ENCODE peak calls at places on chromosomes 7 and 10, in nine cellular contexts. A is HCT116, Y is uterus, X is Panc1, H is prostate gland, K is upper lobe of right lung, B is left ventricle myocardium inferior, T is spleen, R is mammary epithelial cell. G is an unnamed sample.

GRCh38 chr10:70894416-70894815 is 6.1 kb upstream of the PCBD1 start:
- DNase-seq in H (no peak), R (no peak), B (no peak), Y (no peak), X (no peak), T (no peak), K (no peak), A (no peak), G (no peak)

GRCh38 chr10:23202736-23203135 is 10.6 kb downstream of the PTF1A start:
- DNase-seq in Y (no peak), K (no peak), T (no peak), R (no peak), B (no peak), X (no peak), H (no peak), A (no peak), G (no peak)

GRCh38 chr10:94524146-94524545 is 21.4 kb upstream of the HELLS start:
- DNase-seq in H (no peak), X (no peak), B (no peak), Y (no peak), R (peak; percentile 82), T (no peak), K (no peak), A (no peak), G (no peak)

GRCh38 chr7:90988523-90988922 is 275.7 kb upstream of the FZD1 start:
- DNase-seq in T (no peak), R (no peak), A (no peak), X (no peak), K (no peak), B (no peak), Y (no peak), H (no peak), G (no peak)

GRCh38 chr7:52826515-52826914 is 208.9 kb upstream of the POM121L12 start:
- DNase-seq in T (no peak), B (no peak), R (no peak), H (no peak), A (no peak), K (no peak), Y (no peak), X (no peak), G (no peak)

GRCh38 chr10:130326954-130327353 is 190.8 kb downstream of the GLRX3 start:
- DNase-seq in B (no peak), K (no peak), Y (no peak), R (no peak), H (peak; percentile 1), T (peak; percentile 62), X (no peak), A (no peak), G (no peak)

GRCh38 chr10:94287331-94287730 is 75.4 kb downstream of the NOC3L start:
- DNase-seq in X (no peak), T (no peak), K (no peak), R (no peak), H (no peak), B (no peak), Y (no peak), A (no peak), G (no peak)

GRCh38 chr7:6495597-6496262 is 48.0 kb upstream of the DAGLB start:
- DNase-seq in B (no peak), K (no peak), T (no peak), H (no peak), A (no peak), X (no peak), Y (no peak), R (no peak), G (no peak)

GRCh38 chr10:71998840-71999194 is 34.6 kb downstream of the CHST3 start:
- DNase-seq in H (no peak), Y (peak; percentile 74), T (peak; percentile 85), R (peak; percentile 91), A (no peak), K (no peak), X (no peak), B (peak; percentile 66), G (peak; percentile 75)

GRCh38 chr10:71998119-71998839 is 34.1 kb downstream of the CHST3 start:
- DNase-seq in X (no peak), R (no peak), A (no peak), Y (no peak), H (no peak), B (peak; percentile 76), K (no peak), T (peak; percentile 82), G (no peak)

GRCh38 chr10:71995880-71996597 is 31.8 kb downstream of the CHST3 start:
- DNase-seq in A (no peak), H (no peak), Y (no peak), K (no peak), T (no peak), B (no peak), X (no peak), R (no peak), G (no peak)

GRCh38 chr10:71999360-72000072 is 35.3 kb downstream of the CHST3 start:
- DNase-seq in H (no peak), X (no peak), K (no peak), R (no peak), B (peak; percentile 85), Y (peak; percentile 95), A (no peak), T (peak; percentile 77), G (peak; percentile 80)

DNA sequence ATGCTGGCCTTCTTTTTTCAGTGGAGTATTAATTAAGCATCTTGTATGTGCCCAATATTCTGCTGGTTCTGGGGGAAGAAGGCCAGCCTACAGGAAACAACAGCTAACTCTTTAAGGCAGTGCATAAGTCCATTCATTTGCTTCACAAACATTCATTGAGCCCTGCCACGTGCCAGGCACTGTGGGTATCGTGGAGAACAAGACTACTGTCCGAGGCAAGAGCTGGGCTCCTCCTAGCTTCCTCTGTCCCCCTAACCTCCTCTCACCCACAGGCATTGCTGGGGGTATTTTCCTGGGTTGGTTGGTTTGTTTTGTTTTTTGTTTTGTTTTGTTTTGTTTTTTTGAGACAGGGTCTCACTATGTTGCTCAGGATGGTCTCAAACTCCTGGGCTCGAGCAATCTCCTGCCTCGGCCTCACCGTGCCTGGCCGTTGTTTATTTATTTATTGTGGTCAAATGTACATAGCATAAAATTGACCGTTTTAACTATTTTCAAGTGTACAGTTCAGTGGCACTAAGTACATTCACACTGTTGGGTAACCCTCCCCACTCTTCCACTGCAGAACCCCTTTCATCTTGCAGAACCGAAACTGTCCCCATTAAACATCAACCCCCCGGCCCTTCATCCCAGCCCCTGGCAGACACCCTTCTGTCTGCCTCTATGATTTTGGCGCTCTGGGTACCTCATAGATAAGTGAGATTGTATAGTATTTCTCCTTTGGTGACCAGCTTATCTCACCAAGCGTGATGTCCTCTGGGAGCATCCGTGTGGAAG is 32.6 kb downstream of the CHST3 start:
- DNase-seq in A (no peak), R (no peak), X (no peak), Y (no peak), B (no peak), K (no peak), T (no peak), H (no peak), G (no peak)
- H3K27ac ChIP-seq in A (no peak overlapping the region), R (no peak overlapping the region), X (no peak overlapping the region), Y (peak overlapping the region; percentile 92), B (no peak overlapping the region), K (no peak overlapping the region), T (no peak overlapping the region), H (no peak overlapping the region), G (no peak overlapping the region)

GRCh38 chr7:33336820-33337219 is 207.5 kb downstream of the BBS9 start:
- DNase-seq in X (no peak), H (no peak), R (no peak), B (no peak), K (no peak), Y (no peak), T (no peak), A (no peak), G (no peak)

GRCh38 chr7:33339074-33339805 is 209.9 kb downstream of the BBS9 start:
- DNase-seq in R (no peak), H (no peak), X (no peak), Y (no peak), T (no peak), B (no peak), A (no peak), K (no peak), G (no peak)

GRCh38 chr7:33334349-33334748 is 205.0 kb downstream of the BBS9 start:
- DNase-seq in A (peak; percentile 19), B (no peak), K (no peak), X (no peak), R (peak; percentile 6), T (no peak), H (peak; percentile 4), Y (no peak), G (peak; percentile 26)
- TF ChIP-seq CTCF in A (peak; percentile 20), B (peak; percentile 48), K (peak; percentile 20), X (peak; percentile 75), R (peak; percentile 66), T (no peak), H (no peak), Y (no peak), G (peak; percentile 49)

DNA sequence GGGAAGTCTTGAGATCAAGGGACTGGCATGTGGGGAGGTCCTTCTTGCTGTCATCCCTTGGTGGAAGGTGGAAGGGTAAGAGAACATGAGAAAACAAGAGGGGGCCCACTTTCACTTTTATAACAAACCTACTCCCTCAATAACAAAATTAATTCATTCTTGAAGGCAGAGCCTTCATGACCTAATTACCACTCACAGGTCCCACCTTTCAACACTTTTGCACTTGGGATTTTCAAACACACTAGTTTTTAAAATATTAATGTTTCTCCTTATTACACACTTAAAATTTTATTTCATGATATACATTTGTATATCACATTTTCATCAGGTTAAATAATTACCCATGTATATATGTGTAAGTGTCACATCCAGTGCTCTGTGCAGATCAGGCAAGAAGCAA is 2.0 kb downstream of the ST7 start:
- DNase-seq in T (no peak), K (no peak), H (no peak), B (no peak), A (no peak), R (no peak), X (no peak), Y (no peak), G (no peak)
- H3K4me3 ChIP-seq in T (no peak overlapping the region), K (peak overlapping the region; percentile 81), H (no peak overlapping the region), B (peak overlapping the region; percentile 92), A (peak overlapping the region; percentile 84), R (peak overlapping the region; percentile 84), X (peak overlapping the region; percentile 91), Y (no peak overlapping the region), G (peak overlapping the region; percentile 86)

GRCh38 chr10:128158024-128158795 is 32.0 kb upstream of the MKI67 start:
- DNase-seq in B (no peak), K (no peak), A (no peak), Y (no peak), T (no peak), R (no peak), H (no peak), X (no peak), G (peak; percentile 42)

GRCh38 chr10:128163701-128164100 is 37.5 kb upstream of the MKI67 start:
- DNase-seq in Y (no peak), B (no peak), A (no peak), T (no peak), K (no peak), X (no peak), R (no peak), H (no peak), G (no peak)

GRCh38 chr10:128156999-128157755 is 31.0 kb upstream of the MKI67 start:
- DNase-seq in B (no peak), A (no peak), R (no peak), Y (no peak), T (no peak), X (no peak), K (no peak), H (no peak), G (peak; percentile 80)

GRCh38 chr10:128161031-128161430 is 34.8 kb upstream of the MKI67 start:
- DNase-seq in T (no peak), Y (no peak), A (no peak), H (no peak), B (no peak), K (no peak), X (no peak), R (no peak), G (no peak)

DNA sequence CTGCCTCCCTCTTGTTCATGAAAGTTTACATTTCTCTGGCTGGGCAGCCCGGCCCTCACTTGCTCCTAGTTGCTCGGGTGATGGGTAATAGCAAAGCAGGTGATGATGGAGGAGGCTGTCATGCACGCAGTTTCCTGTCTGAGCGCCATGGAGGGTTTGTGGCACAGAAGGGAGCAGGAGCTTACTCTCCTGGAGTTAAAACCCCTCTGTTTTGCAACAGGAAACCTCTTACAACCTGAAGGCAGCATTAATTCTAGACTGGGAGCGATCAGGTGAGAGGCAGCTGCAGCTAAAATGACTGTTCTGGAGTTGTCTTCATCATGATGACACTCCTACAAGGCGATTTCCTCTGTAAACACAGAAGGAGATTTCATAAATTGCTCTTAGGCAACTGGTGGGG is 34.1 kb upstream of the MKI67 start:
- DNase-seq in H (no peak), X (no peak), R (no peak), K (no peak), A (no peak), T (no peak), Y (no peak), B (no peak), G (no peak)
- H3K27ac ChIP-seq in H (no peak overlapping the region), X (no peak overlapping the region), R (no peak overlapping the region), K (no peak overlapping the region), A (no peak overlapping the region), T (no peak overlapping the region), Y (no peak overlapping the region), B (no peak overlapping the region), G (no peak overlapping the region)

G was measured in hepatocyte.